ENCODE peak calls at places on chromosomes 4 and X, in four cellular contexts. R is RKO, Q is GM12891, V is T follicular helper cell. N is an unnamed sample.

GRCh38 chrX:124699876-124700275 is 353.5 kb downstream of the SH2D1A start:
- DNase-seq in Q (no peak), R (no peak), V (no peak), N (no peak)

GRCh38 chrX:80216086-80216485 is 201.5 kb downstream of the TBX22 start:
- DNase-seq in Q (no peak), V (no peak), R (peak), N (no peak)

GRCh38 chr4:171002246-171002645 is 811.0 kb upstream of the GALNTL6 start:
- DNase-seq in V (no peak), R (no peak), Q (no peak), N (no peak)

GRCh38 chr4:151459380-151459779 is 50.4 kb downstream of the FHIP1A start:
- DNase-seq in Q (no peak), V (no peak), R (no peak), N (no peak)

GRCh38 chrX:118536687-118537461 is 41.3 kb downstream of the DOCK11 start:
- DNase-seq in V (peak), R (peak), Q (no peak), N (no peak)

GRCh38 chr4:168679397-168680176 is 182.7 kb downstream of the PALLD start:
- DNase-seq in Q (no peak), R (no peak), V (no peak), N (no peak)

GRCh38 chrX:7515681-7516413 is 327.1 kb upstream of the VCX start:
- DNase-seq in Q (no peak), V (no peak), R (peak), N (no peak)

GRCh38 chr4:147899512-147899911 is 167.6 kb downstream of the ARHGAP10 start:
- DNase-seq in Q (no peak), V (no peak), R (no peak), N (no peak)

GRCh38 chrX:3576886-3577516 is 136.4 kb downstream of the PRKX start:
- DNase-seq in R (no peak), V (no peak), Q (no peak), N (no peak)

GRCh38 chr4:180541678-180542077 is 1701.5 kb upstream of the TENM3 start:
- DNase-seq in Q (no peak), R (no peak), V (no peak), N (no peak)

GRCh38 chr4:98963538-98964433 is 31.7 kb upstream of the METAP1 start:
- DNase-seq in Q (no peak), R (no peak), V (no peak), N (no peak)

GRCh38 chrX:38804481-38805293 is 3.4 kb downstream of the MID1IP1 start:
- DNase-seq in V (no peak), Q (no peak), R (no peak), N (no peak)

GRCh38 chrX:12701625-12702024 is 89.6 kb upstream of the PRPS2 start:
- DNase-seq in V (no peak), Q (peak), R (peak), N (peak)

GRCh38 chr4:6768539-6768905 is 14.0 kb upstream of the KIAA0232 start:
- DNase-seq in Q (no peak), R (peak), V (no peak), N (peak)

GRCh38 chr4:10159671-10160070 is 43.1 kb upstream of the WDR1 start:
- DNase-seq in R (no peak), Q (no peak), V (no peak), N (no peak)

GRCh38 chr4:155442267-155443105 is 65.7 kb upstream of the MAP9 start:
- DNase-seq in V (peak), R (peak), Q (no peak), N (peak)

GRCh38 chr4:109184421-109184956 is 118.0 kb downstream of the COL25A1 start:
- DNase-seq in V (no peak), R (no peak), Q (no peak), N (no peak)

GRCh38 chr4:107050525-107051135 is 14.5 kb upstream of the DKK2 start:
- DNase-seq in R (peak), Q (no peak), V (no peak), N (no peak)

GRCh38 chrX:122269243-122269781 is 914.8 kb upstream of the GRIA3 start:
- DNase-seq in Q (no peak), R (no peak), V (no peak), N (no peak)

GRCh38 chr4:184550476-184550875 is 76.1 kb upstream of the IRF2 start:
- DNase-seq in Q (no peak), R (no peak), V (no peak), N (no peak)

GRCh38 chrX:44570524-44570923 is 27.9 kb upstream of the FUNDC1 start:
- DNase-seq in R (peak), V (no peak), Q (no peak), N (no peak)

GRCh38 chr4:139658185-139658584 is 7.4 kb upstream of the MGST2 start:
- DNase-seq in V (no peak), Q (no peak), R (no peak), N (no peak)

GRCh38 chrX:110402091-110402854 is 43.6 kb downstream of the RTL9 start:
- DNase-seq in V (no peak), Q (no peak), R (no peak), N (no peak)

GRCh38 chr4:111839186-111839585 is 306.1 kb upstream of the FAM241A start:
- DNase-seq in R (no peak), Q (no peak), V (no peak), N (no peak)

GRCh38 chr4:146053901-146054300 is 115.3 kb upstream of the ZNF827 start:
- DNase-seq in Q (no peak), V (no peak), R (no peak), N (no peak)

GRCh38 chr4:3302164-3302785 is 9.5 kb downstream of the RGS12 start:
- DNase-seq in V (peak), Q (peak), R (no peak), N (no peak)

GRCh38 chrX:109679820-109680219 is 53.2 kb downstream of the ACSL4 start:
- DNase-seq in Q (no peak), R (no peak), V (no peak), N (no peak)

GRCh38 chr4:180587379-180587778 is 1655.8 kb upstream of the TENM3 start:
- DNase-seq in V (no peak), R (no peak), Q (no peak), N (no peak)

GRCh38 chr4:55216871-55217635 is 91.7 kb upstream of the KDR start:
- DNase-seq in V (no peak), Q (no peak), R (peak), N (no peak)

GRCh38 chrX:40727599-40728252 is 7.6 kb downstream of the MED14 start:
- DNase-seq in V (no peak), Q (no peak), R (no peak), N (no peak)

GRCh38 chr4:11297627-11298026 is 131.1 kb downstream of the HS3ST1 start:
- DNase-seq in Q (no peak), R (no peak), V (no peak), N (no peak)

GRCh38 chr4:39987505-39987904 is 9.8 kb upstream of the PDS5A start:
- DNase-seq in V (no peak), Q (no peak), R (no peak), N (no peak)

GRCh38 chrX:83336464-83336863 is 171.6 kb upstream of the POU3F4 start:
- DNase-seq in R (no peak), V (no peak), Q (no peak), N (no peak)

N was measured in colonic mucosa.